ENCODE peak calls at places on chromosome 13, in five cellular contexts. N is T1000, Y is PC-3, W is NCI-H748 treated with DMSO at 0.1 percent for 48 hours, R is iris pigment epithelial cell. Q is an unnamed sample.

GRCh38 chr13:42864952-42865634 is 83.7 kb downstream of the FAM216B start:
- DNase-seq in N (no peak), Y (no peak), W (no peak), R (no peak), Q (no peak)

GRCh38 chr13:26476744-26477129 is 80.7 kb upstream of the WASF3 start:
- DNase-seq in N (no peak), Y (no peak), W (no peak), R (no peak), Q (no peak)

GRCh38 chr13:63700366-63700765 is 2284.7 kb upstream of the PCDH20 start:
- DNase-seq in N (no peak), Y (no peak), W (no peak), R (no peak), Q (no peak)

GRCh38 chr13:80086304-80086721 is 254.6 kb downstream of the SPRY2 start:
- DNase-seq in N (no peak), Y (peak; percentile 88), W (no peak), R (peak; percentile 33), Q (no peak)

GRCh38 chr13:34046457-34046856 is 228.5 kb downstream of the RFC3 start:
- DNase-seq in N (no peak), Y (no peak), W (no peak), R (no peak), Q (no peak)

GRCh38 chr13:105804561-105805190 is 730.8 kb downstream of the EFNB2 start:
- DNase-seq in N (no peak), Y (peak; percentile 43), W (no peak), R (peak; percentile 77), Q (peak; percentile 34)

GRCh38 chr13:105991622-105992254 is 543.7 kb downstream of the EFNB2 start:
- DNase-seq in N (no peak), Y (peak; percentile 86), W (no peak), R (peak; percentile 77), Q (peak; percentile 81)

GRCh38 chr13:70747305-70747704 is 639.1 kb upstream of the KLHL1 start:
- DNase-seq in N (no peak), Y (no peak), W (no peak), R (peak; percentile 2), Q (no peak)

GRCh38 chr13:54226866-54227265 is 1198.3 kb downstream of the OLFM4 start:
- DNase-seq in N (no peak), Y (no peak), W (no peak), R (no peak), Q (no peak)

GRCh38 chr13:49858183-49858856 is 65.8 kb upstream of the KPNA3 start:
- DNase-seq in N (peak; percentile 36), Y (peak; percentile 86), W (no peak), R (peak; percentile 100), Q (peak; percentile 98)

GRCh38 chr13:46195017-46195416 is 13.0 kb upstream of the LCP1 start:
- DNase-seq in N (no peak), Y (no peak), W (no peak), R (no peak), Q (no peak)

GRCh38 chr13:33017410-33017929 is 1.2 kb downstream of the KL start:
- DNase-seq in N (no peak), Y (no peak), W (peak; percentile 97), R (peak; percentile 22), Q (peak; percentile 65)